ENCODE peak calls at places on chromosomes 13 and 19, in six cellular contexts. X is PC-3, A is cardiac fibroblast, C is upper lobe of right lung, W is foreskin keratinocyte, G is glutamatergic neuron. U is an unnamed sample.
A peak's percentile ranks its signal among the peaks of the same experiment; 100 is the strongest.

GRCh38 chr13:33487575-33488243 is 202.2 kb upstream of the STARD13 start:
- DNase-seq in X (peak; percentile 54), A (peak; percentile 86), C (no peak), W (peak; percentile 60), G (no peak), U (no peak)

GRCh38 chr13:34967851-34968562 is 25.9 kb downstream of the NBEA start:
- DNase-seq in X (peak; percentile 51), A (no peak), C (no peak), W (peak; percentile 26), G (no peak), U (no peak)

GRCh38 chr13:85314686-85315085 is 484.5 kb downstream of the SLITRK6 start:
- DNase-seq in X (no peak), A (no peak), C (no peak), W (no peak), G (no peak), U (no peak)

GRCh38 chr13:35210234-35210633 is 266.3 kb downstream of the MAB21L1 start:
- DNase-seq in X (peak; percentile 11), A (peak; percentile 35), C (no peak), W (no peak), G (no peak), U (peak; percentile 0)

GRCh38 chr19:55258476-55258827 is 365 bp downstream of the PPP6R1 start:
- DNase-seq in X (no peak), A (no peak), C (no peak), W (no peak), G (peak; percentile 38), U (no peak)

GRCh38 chr13:80962855-80963254 is 621.9 kb upstream of the SPRY2 start:
- DNase-seq in X (peak; percentile 21), A (peak; percentile 50), C (no peak), W (no peak), G (no peak), U (no peak)

GRCh38 chr19:38666662-38667448 is 19.4 kb downstream of the ACTN4 start:
- DNase-seq in X (peak; percentile 65), A (peak; percentile 88), C (no peak), W (peak; percentile 65), G (no peak), U (no peak)

GRCh38 chr13:43368003-43368402 is 344.6 kb downstream of the DNAJC15 start:
- DNase-seq in X (no peak), A (no peak), C (no peak), W (no peak), G (no peak), U (no peak)

GRCh38 chr13:41509996-41510395 is 52.6 kb downstream of the RGCC start:
- DNase-seq in X (no peak), A (no peak), C (no peak), W (no peak), G (no peak), U (no peak)

GRCh38 chr13:114143806-114144605 is 11.6 kb upstream of the RASA3 start:
- DNase-seq in X (no peak), A (no peak), C (peak; percentile 55), W (no peak), G (peak; percentile 69), U (no peak)
- TF ChIP-seq CTCF in X (peak; percentile 21), A (no peak), C (no peak), W (peak; percentile 22), G (peak; percentile 51), U (no peak)

GRCh38 chr19:29624489-29625210 is 18.6 kb downstream of the POP4 start:
- DNase-seq in X (no peak), A (peak; percentile 9), C (no peak), W (no peak), G (no peak), U (no peak)
- TF ChIP-seq CTCF in X (no peak), A (no peak), C (no peak), W (peak; percentile 30), G (no peak), U (no peak)

GRCh38 chr13:111217661-111218060 is 102.6 kb downstream of the ARHGEF7 start:
- DNase-seq in X (no peak), A (no peak), C (peak; percentile 78), W (no peak), G (no peak), U (no peak)

GRCh38 chr13:111213964-111214726 is 99.0 kb downstream of the ARHGEF7 start:
- DNase-seq in X (no peak), A (no peak), C (no peak), W (no peak), G (no peak), U (no peak)

GRCh38 chr13:111219306-111219705 is 101.1 kb upstream of the TEX29 start:
- DNase-seq in X (no peak), A (peak; percentile 91), C (no peak), W (no peak), G (no peak), U (no peak)

GRCh38 chr13:111215081-111216047 is 100.3 kb downstream of the ARHGEF7 start:
- DNase-seq in X (no peak), A (no peak), C (no peak), W (no peak), G (peak; percentile 52), U (no peak)

GRCh38 chr13:111216166-111216960 is 101.3 kb downstream of the ARHGEF7 start:
- DNase-seq in X (peak; percentile 18), A (no peak), C (no peak), W (no peak), G (peak; percentile 81), U (peak; percentile 34)
- TF ChIP-seq CTCF in X (peak; percentile 53), A (peak; percentile 49), C (peak; percentile 28), W (peak; percentile 63), G (peak; percentile 28), U (peak; percentile 31)

DNA sequence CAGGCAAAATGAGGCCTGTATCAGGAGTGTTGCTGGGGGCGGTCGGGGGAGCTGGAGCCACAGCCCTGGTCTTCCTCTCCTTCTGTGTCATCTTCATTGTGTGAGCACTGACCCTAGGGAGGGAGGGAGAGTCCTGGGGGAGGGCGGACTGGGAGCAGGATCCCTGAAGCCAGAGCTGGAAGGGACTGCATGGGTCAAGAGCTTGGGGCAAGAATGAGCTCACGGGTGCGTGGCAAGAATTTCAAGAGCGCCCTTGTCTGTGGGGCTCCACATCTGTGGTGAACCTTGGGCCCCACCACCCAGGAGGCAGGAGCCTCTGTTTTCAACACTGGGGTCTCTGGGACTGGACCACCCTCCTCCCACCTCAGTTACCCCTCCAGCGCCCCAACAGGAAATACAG is 4.7 kb downstream of the SIGLEC7 start:
- DNase-seq in X (no peak), A (no peak), C (no peak), W (no peak), G (no peak), U (no peak)
- TF ChIP-seq CTCF in X (no peak), A (no peak), C (no peak), W (no peak), G (no peak), U (no peak)

DNA sequence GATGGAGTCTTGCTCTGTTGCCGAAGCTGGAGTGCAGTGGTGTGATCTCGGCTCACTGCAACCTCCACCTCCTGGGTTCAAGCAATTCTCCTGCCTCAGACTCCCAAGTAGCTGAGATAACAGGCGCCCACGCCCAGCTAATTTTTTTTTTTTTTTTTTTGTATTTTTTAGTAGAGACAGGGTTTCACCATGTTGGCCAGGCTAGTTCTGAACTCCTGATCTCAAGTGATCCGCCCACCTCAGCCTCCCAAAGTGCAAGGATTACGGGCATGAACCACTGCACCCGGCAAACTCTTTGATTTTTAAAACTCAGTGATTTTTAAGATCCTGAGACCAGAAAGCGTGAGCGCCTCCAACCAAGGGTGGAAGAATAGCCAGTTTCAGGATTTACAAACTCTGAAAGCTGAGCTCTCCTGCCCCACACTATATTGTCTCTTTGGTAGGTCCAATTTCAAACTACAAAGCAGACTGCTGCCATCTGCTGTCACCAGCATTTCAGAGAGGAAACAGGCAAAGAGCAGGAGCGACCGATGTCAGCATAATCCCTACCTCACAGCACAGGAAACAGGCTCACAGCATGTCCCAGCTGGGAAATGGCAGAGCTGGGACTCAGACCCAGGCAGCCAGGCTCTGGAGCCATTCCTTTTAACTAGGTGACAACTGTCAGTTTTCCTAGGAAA is 9.2 kb downstream of the NOSIP start:
- DNase-seq in X (peak; percentile 44), A (no peak), C (no peak), W (no peak), G (peak; percentile 47), U (no peak)
- TF ChIP-seq CTCF in X (peak; percentile 51), A (no peak), C (peak; percentile 8), W (peak; percentile 22), G (no peak), U (no peak)

GRCh38 chr19:2109278-2109864 is 12.7 kb downstream of the IZUMO4 start:
- DNase-seq in X (no peak), A (no peak), C (no peak), W (no peak), G (no peak), U (no peak)

GRCh38 chr19:2111886-2112285 is 15.2 kb downstream of the IZUMO4 start:
- DNase-seq in X (no peak), A (no peak), C (no peak), W (no peak), G (no peak), U (no peak)

GRCh38 chr19:2112516-2113320 is 16.0 kb downstream of the IZUMO4 start:
- DNase-seq in X (no peak), A (no peak), C (no peak), W (no peak), G (no peak), U (no peak)

GRCh38 chr19:2111425-2111824 is 14.7 kb downstream of the IZUMO4 start:
- DNase-seq in X (no peak), A (no peak), C (no peak), W (no peak), G (no peak), U (no peak)

DNA sequence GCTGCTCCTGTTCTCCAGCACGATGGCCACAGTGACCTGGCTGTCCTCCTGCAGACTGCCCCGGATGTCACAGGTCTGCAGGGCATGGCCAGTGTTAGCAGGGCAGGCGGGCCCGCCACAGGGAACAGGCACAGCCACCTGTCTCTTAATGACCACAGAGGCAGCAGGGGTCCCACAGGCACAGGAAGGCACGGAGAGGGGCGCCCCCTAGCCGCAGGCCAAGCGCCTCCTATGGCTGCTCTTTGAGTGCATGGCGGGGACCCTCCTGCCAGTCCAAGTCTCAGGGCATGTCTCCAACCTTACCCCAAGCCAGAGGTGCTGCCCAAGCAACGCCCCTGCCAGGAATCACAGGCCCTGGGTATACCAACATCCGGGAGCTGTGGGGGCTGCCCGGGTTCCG is 14.1 kb downstream of the IZUMO4 start:
- DNase-seq in X (no peak), A (no peak), C (no peak), W (no peak), G (no peak), U (no peak)
- TF ChIP-seq CTCF in X (peak; percentile 24), A (no peak), C (no peak), W (peak; percentile 18), G (no peak), U (no peak)